ENCODE peak calls at places on chromosome 1, in ten cellular contexts. One of them, this sample, is unnamed.

GRCh38 chr1:221708076-221708571 is 33.8 kb downstream of the DUSP10 start:
- DNase-seq in left lung: no peak
- DNase-seq in HepG2: no peak
- DNase-seq in heart right ventricle: no peak
- DNase-seq in CD8-positive, alpha-beta memory T cell: peak; percentile 36
- DNase-seq in naive thymus-derived CD4-positive, alpha-beta T cell: no peak
- DNase-seq in CD8-positive, alpha-beta T cell: no peak
- DNase-seq in retinal pigment epithelial cell: no peak
- DNase-seq in astrocyte of the spinal cord: no peak
- DNase-seq in cardiac fibroblast: peak; percentile 50
- DNase-seq in this sample: peak; percentile 38

GRCh38 chr1:14881775-14882672 is 271.5 kb upstream of the TMEM51 start:
- DNase-seq in left lung: no peak
- DNase-seq in HepG2: no peak
- DNase-seq in heart right ventricle: no peak
- DNase-seq in CD8-positive, alpha-beta memory T cell: no peak
- DNase-seq in naive thymus-derived CD4-positive, alpha-beta T cell: no peak
- DNase-seq in CD8-positive, alpha-beta T cell: no peak
- DNase-seq in retinal pigment epithelial cell: no peak
- DNase-seq in astrocyte of the spinal cord: no peak
- DNase-seq in cardiac fibroblast: no peak
- DNase-seq in this sample: no peak

GRCh38 chr1:183443025-183443424 is 24.8 kb upstream of the NMNAT2 start:
- DNase-seq in left lung: no peak
- DNase-seq in HepG2: no peak
- DNase-seq in heart right ventricle: no peak
- DNase-seq in CD8-positive, alpha-beta memory T cell: no peak
- DNase-seq in naive thymus-derived CD4-positive, alpha-beta T cell: no peak
- DNase-seq in CD8-positive, alpha-beta T cell: no peak
- DNase-seq in retinal pigment epithelial cell: no peak
- DNase-seq in astrocyte of the spinal cord: no peak
- DNase-seq in cardiac fibroblast: peak; percentile 70
- DNase-seq in this sample: no peak

GRCh38 chr1:173149887-173150286 is 57.2 kb downstream of the TNFSF4 start:
- DNase-seq in left lung: no peak
- DNase-seq in HepG2: no peak
- DNase-seq in heart right ventricle: no peak
- DNase-seq in CD8-positive, alpha-beta memory T cell: no peak
- DNase-seq in naive thymus-derived CD4-positive, alpha-beta T cell: no peak
- DNase-seq in CD8-positive, alpha-beta T cell: no peak
- DNase-seq in retinal pigment epithelial cell: no peak
- DNase-seq in astrocyte of the spinal cord: peak; percentile 12
- DNase-seq in cardiac fibroblast: peak; percentile 98
- DNase-seq in this sample: peak; percentile 56

GRCh38 chr1:186948542-186948941 is 119.8 kb downstream of the PLA2G4A start:
- DNase-seq in left lung: no peak
- DNase-seq in HepG2: no peak
- DNase-seq in heart right ventricle: no peak
- DNase-seq in CD8-positive, alpha-beta memory T cell: no peak
- DNase-seq in naive thymus-derived CD4-positive, alpha-beta T cell: no peak
- DNase-seq in CD8-positive, alpha-beta T cell: no peak
- DNase-seq in retinal pigment epithelial cell: no peak
- DNase-seq in astrocyte of the spinal cord: peak; percentile 10
- DNase-seq in cardiac fibroblast: peak; percentile 61
- DNase-seq in this sample: peak; percentile 68

GRCh38 chr1:67484492-67484891 is 54.3 kb upstream of the SERBP1 start:
- DNase-seq in left lung: no peak
- DNase-seq in HepG2: no peak
- DNase-seq in heart right ventricle: no peak
- DNase-seq in CD8-positive, alpha-beta memory T cell: no peak
- DNase-seq in naive thymus-derived CD4-positive, alpha-beta T cell: no peak
- DNase-seq in CD8-positive, alpha-beta T cell: no peak
- DNase-seq in retinal pigment epithelial cell: no peak
- DNase-seq in astrocyte of the spinal cord: peak; percentile 45
- DNase-seq in cardiac fibroblast: no peak
- DNase-seq in this sample: no peak

GRCh38 chr1:209627349-209628196 is 24.7 kb downstream of the LAMB3 start:
- DNase-seq in left lung: peak; percentile 73
- DNase-seq in HepG2: peak; percentile 46
- DNase-seq in heart right ventricle: peak; percentile 86
- DNase-seq in CD8-positive, alpha-beta memory T cell: peak; percentile 63
- DNase-seq in naive thymus-derived CD4-positive, alpha-beta T cell: peak; percentile 61
- DNase-seq in CD8-positive, alpha-beta T cell: peak; percentile 45
- DNase-seq in retinal pigment epithelial cell: no peak
- DNase-seq in astrocyte of the spinal cord: peak; percentile 68
- DNase-seq in cardiac fibroblast: peak; percentile 77
- DNase-seq in this sample: peak; percentile 48

GRCh38 chr1:107557095-107557494 is 407.9 kb downstream of the VAV3 start:
- DNase-seq in left lung: no peak
- DNase-seq in HepG2: no peak
- DNase-seq in heart right ventricle: no peak
- DNase-seq in CD8-positive, alpha-beta memory T cell: no peak
- DNase-seq in naive thymus-derived CD4-positive, alpha-beta T cell: no peak
- DNase-seq in CD8-positive, alpha-beta T cell: no peak
- DNase-seq in retinal pigment epithelial cell: no peak
- DNase-seq in astrocyte of the spinal cord: no peak
- DNase-seq in cardiac fibroblast: no peak
- DNase-seq in this sample: no peak

GRCh38 chr1:244365821-244366220 is 85.9 kb downstream of the ADSS2 start:
- DNase-seq in left lung: no peak
- DNase-seq in HepG2: no peak
- DNase-seq in heart right ventricle: no peak
- DNase-seq in CD8-positive, alpha-beta memory T cell: no peak
- DNase-seq in naive thymus-derived CD4-positive, alpha-beta T cell: no peak
- DNase-seq in CD8-positive, alpha-beta T cell: no peak
- DNase-seq in retinal pigment epithelial cell: no peak
- DNase-seq in astrocyte of the spinal cord: no peak
- DNase-seq in cardiac fibroblast: no peak
- DNase-seq in this sample: no peak

GRCh38 chr1:156600733-156601121 is 552 bp downstream of the GPATCH4 start:
- DNase-seq in left lung: no peak
- DNase-seq in HepG2: no peak
- DNase-seq in heart right ventricle: no peak
- DNase-seq in CD8-positive, alpha-beta memory T cell: no peak
- DNase-seq in naive thymus-derived CD4-positive, alpha-beta T cell: no peak
- DNase-seq in CD8-positive, alpha-beta T cell: no peak
- DNase-seq in retinal pigment epithelial cell: no peak
- DNase-seq in astrocyte of the spinal cord: no peak
- DNase-seq in cardiac fibroblast: no peak
- DNase-seq in this sample: no peak

GRCh38 chr1:175208773-175209492 is 16.4 kb upstream of the KIAA0040 start:
- DNase-seq in left lung: no peak
- DNase-seq in HepG2: no peak
- DNase-seq in heart right ventricle: no peak
- DNase-seq in CD8-positive, alpha-beta memory T cell: peak; percentile 11
- DNase-seq in naive thymus-derived CD4-positive, alpha-beta T cell: no peak
- DNase-seq in CD8-positive, alpha-beta T cell: peak; percentile 10
- DNase-seq in retinal pigment epithelial cell: no peak
- DNase-seq in astrocyte of the spinal cord: no peak
- DNase-seq in cardiac fibroblast: no peak
- DNase-seq in this sample: no peak

GRCh38 chr1:79128726-79129125 is 122.2 kb upstream of the ADGRL4 start:
- DNase-seq in left lung: no peak
- DNase-seq in HepG2: no peak
- DNase-seq in heart right ventricle: no peak
- DNase-seq in CD8-positive, alpha-beta memory T cell: no peak
- DNase-seq in naive thymus-derived CD4-positive, alpha-beta T cell: no peak
- DNase-seq in CD8-positive, alpha-beta T cell: no peak
- DNase-seq in retinal pigment epithelial cell: peak; percentile 24
- DNase-seq in astrocyte of the spinal cord: peak; percentile 79
- DNase-seq in cardiac fibroblast: peak; percentile 82
- DNase-seq in this sample: peak; percentile 54

GRCh38 chr1:160768295-160768657 is 27.7 kb upstream of the LY9 start:
- DNase-seq in left lung: peak; percentile 67
- DNase-seq in HepG2: peak; percentile 29
- DNase-seq in heart right ventricle: peak; percentile 41
- DNase-seq in CD8-positive, alpha-beta memory T cell: peak; percentile 73
- DNase-seq in naive thymus-derived CD4-positive, alpha-beta T cell: peak; percentile 66
- DNase-seq in CD8-positive, alpha-beta T cell: peak; percentile 80
- DNase-seq in retinal pigment epithelial cell: no peak
- DNase-seq in astrocyte of the spinal cord: no peak
- DNase-seq in cardiac fibroblast: peak; percentile 6
- DNase-seq in this sample: peak; percentile 32
- H3K4me3 ChIP-seq in left lung: no peak overlapping the region
- H3K4me3 ChIP-seq in HepG2: peak overlapping the region; percentile 40
- H3K4me3 ChIP-seq in heart right ventricle: no peak overlapping the region
- H3K4me3 ChIP-seq in CD8-positive, alpha-beta memory T cell: peak overlapping the region; percentile 69
- H3K4me3 ChIP-seq in naive thymus-derived CD4-positive, alpha-beta T cell: peak overlapping the region; percentile 48
- H3K4me3 ChIP-seq in CD8-positive, alpha-beta T cell: peak overlapping the region; percentile 31
- H3K4me3 ChIP-seq in retinal pigment epithelial cell: no peak overlapping the region
- H3K4me3 ChIP-seq in astrocyte of the spinal cord: no peak overlapping the region
- H3K4me3 ChIP-seq in cardiac fibroblast: no peak overlapping the region
- H3K4me3 ChIP-seq in this sample: no peak overlapping the region

GRCh38 chr1:39214714-39214997 is 10.2 kb downstream of the MACF1 start:
- DNase-seq in left lung: no peak
- DNase-seq in HepG2: no peak
- DNase-seq in heart right ventricle: no peak
- DNase-seq in CD8-positive, alpha-beta memory T cell: no peak
- DNase-seq in naive thymus-derived CD4-positive, alpha-beta T cell: no peak
- DNase-seq in CD8-positive, alpha-beta T cell: no peak
- DNase-seq in retinal pigment epithelial cell: no peak
- DNase-seq in astrocyte of the spinal cord: no peak
- DNase-seq in cardiac fibroblast: no peak
- DNase-seq in this sample: no peak
- H3K4me3 ChIP-seq in left lung: no peak overlapping the region
- H3K4me3 ChIP-seq in HepG2: peak overlapping the region; percentile 68
- H3K4me3 ChIP-seq in heart right ventricle: no peak overlapping the region
- H3K4me3 ChIP-seq in CD8-positive, alpha-beta memory T cell: peak overlapping the region; percentile 54
- H3K4me3 ChIP-seq in naive thymus-derived CD4-positive, alpha-beta T cell: peak overlapping the region; percentile 64
- H3K4me3 ChIP-seq in CD8-positive, alpha-beta T cell: no peak overlapping the region
- H3K4me3 ChIP-seq in retinal pigment epithelial cell: no peak overlapping the region
- H3K4me3 ChIP-seq in astrocyte of the spinal cord: no peak overlapping the region
- H3K4me3 ChIP-seq in cardiac fibroblast: no peak overlapping the region
- H3K4me3 ChIP-seq in this sample: no peak overlapping the region

DNA sequence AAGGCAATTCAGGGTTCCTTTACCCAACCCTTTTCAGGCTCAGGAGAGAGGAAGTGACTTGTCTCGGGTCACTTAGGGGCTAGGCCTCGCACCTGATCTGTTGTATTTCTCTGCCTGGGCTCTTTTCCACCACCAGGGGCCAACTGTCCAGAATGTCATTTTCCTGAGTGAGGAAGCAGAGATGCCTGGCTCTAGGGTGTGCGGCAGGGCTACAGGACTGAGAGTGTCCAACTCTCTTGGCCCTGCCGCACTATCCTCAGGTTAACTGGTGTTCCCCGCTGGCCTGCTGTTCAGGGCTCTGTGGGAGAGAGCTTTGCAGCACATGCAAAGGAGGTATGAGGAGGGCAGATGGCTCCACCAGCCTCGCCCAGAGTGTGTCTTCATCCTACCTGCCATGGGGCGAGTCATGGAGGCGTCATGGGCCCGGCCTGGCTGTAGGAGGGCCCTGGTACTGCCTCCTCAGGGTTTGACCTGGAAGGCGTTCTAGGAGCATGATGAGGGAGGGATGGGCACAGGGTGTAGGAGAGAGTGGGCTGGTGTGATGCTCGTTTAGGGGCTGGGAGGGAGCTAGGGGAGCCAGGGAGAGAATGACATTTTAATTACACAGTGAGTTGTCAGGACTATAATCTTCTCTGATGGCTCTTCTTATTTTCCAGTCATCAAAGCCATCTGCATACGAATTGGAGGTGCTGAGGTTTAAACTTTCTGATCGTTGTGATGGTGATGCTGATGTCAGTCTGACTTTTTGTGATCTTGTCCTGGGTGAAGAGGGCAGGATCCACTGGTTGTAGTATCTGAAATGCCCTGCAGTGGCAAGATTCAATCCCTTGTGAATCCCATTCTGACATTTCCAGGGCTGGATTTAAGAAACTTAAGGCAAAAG is 128.4 kb downstream of the NOS1AP start:
- DNase-seq in left lung: no peak
- DNase-seq in HepG2: peak; percentile 62
- DNase-seq in heart right ventricle: no peak
- DNase-seq in CD8-positive, alpha-beta memory T cell: no peak
- DNase-seq in naive thymus-derived CD4-positive, alpha-beta T cell: no peak
- DNase-seq in CD8-positive, alpha-beta T cell: no peak
- DNase-seq in retinal pigment epithelial cell: no peak
- DNase-seq in astrocyte of the spinal cord: no peak
- DNase-seq in cardiac fibroblast: no peak
- DNase-seq in this sample: no peak
- H3K4me3 ChIP-seq in left lung: no peak overlapping the region
- H3K4me3 ChIP-seq in HepG2: peak overlapping the region; percentile 55
- H3K4me3 ChIP-seq in heart right ventricle: no peak overlapping the region
- H3K4me3 ChIP-seq in CD8-positive, alpha-beta memory T cell: no peak overlapping the region
- H3K4me3 ChIP-seq in naive thymus-derived CD4-positive, alpha-beta T cell: no peak overlapping the region
- H3K4me3 ChIP-seq in CD8-positive, alpha-beta T cell: no peak overlapping the region
- H3K4me3 ChIP-seq in retinal pigment epithelial cell: no peak overlapping the region
- H3K4me3 ChIP-seq in astrocyte of the spinal cord: no peak overlapping the region
- H3K4me3 ChIP-seq in cardiac fibroblast: no peak overlapping the region
- H3K4me3 ChIP-seq in this sample: no peak overlapping the region

GRCh38 chr1:43129334-43129733 is 42.8 kb downstream of the EBNA1BP2 start:
- DNase-seq in left lung: no peak
- DNase-seq in HepG2: no peak
- DNase-seq in heart right ventricle: no peak
- DNase-seq in CD8-positive, alpha-beta memory T cell: no peak
- DNase-seq in naive thymus-derived CD4-positive, alpha-beta T cell: no peak
- DNase-seq in CD8-positive, alpha-beta T cell: no peak
- DNase-seq in retinal pigment epithelial cell: no peak
- DNase-seq in astrocyte of the spinal cord: no peak
- DNase-seq in cardiac fibroblast: no peak
- DNase-seq in this sample: no peak

GRCh38 chr1:43135857-43136781 is 36.0 kb downstream of the EBNA1BP2 start:
- DNase-seq in left lung: no peak
- DNase-seq in HepG2: no peak
- DNase-seq in heart right ventricle: no peak
- DNase-seq in CD8-positive, alpha-beta memory T cell: no peak
- DNase-seq in naive thymus-derived CD4-positive, alpha-beta T cell: no peak
- DNase-seq in CD8-positive, alpha-beta T cell: no peak
- DNase-seq in retinal pigment epithelial cell: no peak
- DNase-seq in astrocyte of the spinal cord: no peak
- DNase-seq in cardiac fibroblast: no peak
- DNase-seq in this sample: no peak

GRCh38 chr1:43137445-43138052 is 34.5 kb downstream of the EBNA1BP2 start:
- DNase-seq in left lung: no peak
- DNase-seq in HepG2: no peak
- DNase-seq in heart right ventricle: no peak
- DNase-seq in CD8-positive, alpha-beta memory T cell: no peak
- DNase-seq in naive thymus-derived CD4-positive, alpha-beta T cell: no peak
- DNase-seq in CD8-positive, alpha-beta T cell: no peak
- DNase-seq in retinal pigment epithelial cell: no peak
- DNase-seq in astrocyte of the spinal cord: no peak
- DNase-seq in cardiac fibroblast: peak; percentile 1
- DNase-seq in this sample: peak; percentile 37

GRCh38 chr1:43134640-43135039 is 37.5 kb downstream of the EBNA1BP2 start:
- DNase-seq in left lung: no peak
- DNase-seq in HepG2: no peak
- DNase-seq in heart right ventricle: no peak
- DNase-seq in CD8-positive, alpha-beta memory T cell: no peak
- DNase-seq in naive thymus-derived CD4-positive, alpha-beta T cell: no peak
- DNase-seq in CD8-positive, alpha-beta T cell: no peak
- DNase-seq in retinal pigment epithelial cell: no peak
- DNase-seq in astrocyte of the spinal cord: no peak
- DNase-seq in cardiac fibroblast: no peak
- DNase-seq in this sample: no peak

DNA sequence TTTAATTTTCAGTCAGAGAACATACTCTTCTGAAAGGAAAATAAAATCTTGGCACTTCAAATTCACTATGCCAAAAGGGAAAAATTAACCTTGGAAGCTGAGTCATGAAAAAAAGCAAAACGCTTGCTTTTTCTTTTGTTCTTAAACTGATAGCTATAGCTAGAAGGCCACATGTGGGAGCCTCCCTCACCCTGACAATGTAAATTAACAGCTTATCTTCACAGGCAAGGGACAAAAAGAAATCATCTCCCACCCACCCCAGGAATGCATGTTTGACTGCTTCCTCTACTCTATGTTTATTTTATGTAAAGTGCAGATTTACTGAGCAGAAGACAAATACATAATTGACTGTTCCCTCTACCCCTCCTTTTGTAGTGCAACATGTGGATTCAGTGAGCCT is 38.0 kb downstream of the EBNA1BP2 start:
- DNase-seq in left lung: no peak
- DNase-seq in HepG2: peak; percentile 30
- DNase-seq in heart right ventricle: no peak
- DNase-seq in CD8-positive, alpha-beta memory T cell: no peak
- DNase-seq in naive thymus-derived CD4-positive, alpha-beta T cell: no peak
- DNase-seq in CD8-positive, alpha-beta T cell: no peak
- DNase-seq in retinal pigment epithelial cell: no peak
- DNase-seq in astrocyte of the spinal cord: no peak
- DNase-seq in cardiac fibroblast: no peak
- DNase-seq in this sample: no peak
- H3K4me3 ChIP-seq in left lung: no peak overlapping the region
- H3K4me3 ChIP-seq in HepG2: no peak overlapping the region
- H3K4me3 ChIP-seq in heart right ventricle: no peak overlapping the region
- H3K4me3 ChIP-seq in CD8-positive, alpha-beta memory T cell: no peak overlapping the region
- H3K4me3 ChIP-seq in naive thymus-derived CD4-positive, alpha-beta T cell: no peak overlapping the region
- H3K4me3 ChIP-seq in CD8-positive, alpha-beta T cell: no peak overlapping the region
- H3K4me3 ChIP-seq in retinal pigment epithelial cell: no peak overlapping the region
- H3K4me3 ChIP-seq in astrocyte of the spinal cord: no peak overlapping the region
- H3K4me3 ChIP-seq in cardiac fibroblast: no peak overlapping the region
- H3K4me3 ChIP-seq in this sample: no peak overlapping the region